ENCODE peak calls at places on chromosomes 6 and 20, in five cellular contexts. N, M, S, V and X are unnamed samples.

GRCh38 chr20:17036546-17036945 is 190.3 kb upstream of the PCSK2 start:
- DNase-seq in N (no peak), M (no peak), S (no peak), V (no peak), X (no peak)

GRCh38 chr6:130885392-130886192 is 58.4 kb downstream of the SMLR1 start:
- DNase-seq in N (peak; percentile 83), M (peak; percentile 74), S (peak; percentile 72), V (peak; percentile 47), X (peak; percentile 32)

GRCh38 chr6:111803804-111804203 is 69.4 kb downstream of the FYN start:
- DNase-seq in N (no peak), M (no peak), S (no peak), V (no peak), X (no peak)

GRCh38 chr6:130381012-130381411 is 15.2 kb downstream of the TMEM200A start:
- DNase-seq in N (no peak), M (no peak), S (no peak), V (no peak), X (no peak)

GRCh38 chr6:160137989-160138835 is 16.6 kb downstream of the SLC22A1 start:
- DNase-seq in N (peak; percentile 57), M (peak; percentile 31), S (peak; percentile 43), V (peak; percentile 55), X (peak; percentile 47)

GRCh38 chr20:50528804-50529351 is 18.7 kb downstream of the PTPN1 start:
- DNase-seq in N (no peak), M (no peak), S (no peak), V (no peak), X (no peak)

GRCh38 chr6:126337323-126337722 is 2.6 kb upstream of the CENPW start:
- DNase-seq in N (no peak), M (no peak), S (no peak), V (no peak), X (no peak)

GRCh38 chr6:121652726-121653623 is 217.5 kb downstream of the GJA1 start:
- DNase-seq in N (no peak), M (no peak), S (no peak), V (no peak), X (no peak)

GRCh38 chr6:13762648-13763441 is 51.2 kb upstream of the RANBP9 start:
- DNase-seq in N (no peak), M (no peak), S (no peak), V (no peak), X (no peak)

GRCh38 chr6:75747985-75748742 is 875 bp upstream of the MYO6 start:
- DNase-seq in N (no peak), M (no peak), S (no peak), V (no peak), X (no peak)

GRCh38 chr6:11685411-11686093 is 93.1 kb downstream of the ADTRP start:
- DNase-seq in N (no peak), M (no peak), S (no peak), V (no peak), X (no peak)

GRCh38 chr6:128784266-128784665 is 98.7 kb upstream of the LAMA2 start:
- DNase-seq in N (no peak), M (no peak), S (no peak), V (no peak), X (no peak)

GRCh38 chr6:132235596-132236280 is 165.5 kb downstream of the MOXD1 start:
- DNase-seq in N (no peak), M (no peak), S (no peak), V (no peak), X (no peak)

GRCh38 chr20:4509825-4510522 is 211.7 kb upstream of the PRND start:
- DNase-seq in N (no peak), M (no peak), S (no peak), V (no peak), X (no peak)

DNA sequence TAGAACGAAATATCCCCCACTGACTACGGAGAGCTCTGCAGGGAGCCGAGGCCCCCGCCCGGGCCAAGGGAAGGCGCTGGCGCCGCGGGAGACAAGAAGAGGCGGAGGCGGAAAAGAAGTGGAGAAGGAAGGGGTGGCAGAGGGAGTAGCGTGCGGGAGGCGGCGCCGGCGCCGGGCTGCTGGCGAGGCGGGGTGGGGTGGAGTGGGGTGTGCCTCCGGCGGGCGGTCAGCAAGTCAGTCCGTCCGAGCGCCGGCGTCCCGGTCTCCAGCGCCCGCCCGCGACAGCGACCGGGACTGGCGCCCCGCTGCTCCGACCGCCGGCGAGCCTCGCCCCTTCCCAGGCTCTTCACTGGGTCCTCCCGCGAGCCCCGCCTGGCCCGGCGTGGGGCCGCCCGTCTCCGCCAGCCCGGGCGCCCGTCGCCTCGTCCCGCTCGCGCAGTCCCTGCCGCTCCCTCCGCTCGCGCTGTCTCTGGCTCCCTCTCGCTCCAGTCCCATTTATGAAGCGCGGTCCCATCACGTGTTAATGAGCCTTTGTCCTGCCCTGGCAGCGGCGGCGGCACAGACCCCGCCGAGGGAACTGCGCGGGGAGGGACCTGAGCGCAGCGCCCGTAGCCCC is at the start of gene CNR1:
- DNase-seq in N (peak; percentile 42), M (peak; percentile 69), S (peak; percentile 53), V (peak; percentile 26), X (no peak)
- TF ChIP-seq CTCF in N (no peak), M (peak; percentile 31), S (peak; percentile 8), V (no peak), X (no peak)

GRCh38 chr6:140912686-140913085 is 1220.0 kb upstream of the GJE1 start:
- DNase-seq in N (no peak), M (no peak), S (no peak), V (no peak), X (no peak)

GRCh38 chr6:140909620-140910019 is 1223.1 kb upstream of the GJE1 start:
- DNase-seq in N (no peak), M (no peak), S (no peak), V (no peak), X (no peak)

GRCh38 chr6:140915001-140915950 is 1217.4 kb upstream of the GJE1 start:
- DNase-seq in N (no peak), M (no peak), S (no peak), V (no peak), X (no peak)
- TF ChIP-seq CTCF in N (no peak), M (no peak), S (no peak), V (no peak), X (no peak)

GRCh38 chr6:30101939-30102700 is 10.8 kb downstream of the TRIM31 start:
- DNase-seq in N (peak; percentile 77), M (peak; percentile 81), S (peak; percentile 79), V (peak; percentile 94), X (peak; percentile 55)
- TF ChIP-seq CTCF in N (no peak), M (peak; percentile 10), S (no peak), V (no peak), X (no peak)

DNA sequence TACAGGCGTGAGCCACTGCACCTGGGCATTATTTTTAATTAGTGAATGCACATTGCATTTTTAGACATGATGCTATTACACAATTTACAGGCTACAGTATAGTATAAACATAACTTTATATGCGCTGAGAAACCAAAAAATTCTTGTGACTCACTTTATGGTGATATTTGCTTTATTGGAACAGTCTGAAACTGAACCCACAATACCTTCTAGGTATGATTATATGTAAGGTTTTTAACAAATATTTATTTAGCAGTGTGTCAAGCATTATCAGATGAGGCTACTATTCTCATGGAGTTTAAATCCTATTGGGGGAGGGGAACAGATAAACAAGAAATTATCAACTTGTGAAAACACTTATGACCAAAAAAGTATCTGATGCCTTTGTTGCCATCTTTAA is 159.0 kb upstream of the C6orf118 start:
- DNase-seq in N (no peak), M (no peak), S (no peak), V (no peak), X (no peak)
- TF ChIP-seq CTCF in N (no peak), M (no peak), S (no peak), V (no peak), X (no peak)